ENCODE peak calls at places on chromosomes 13 and 19, in ten cellular contexts. E, B, N, V, D, F, C, A, U and Q are unnamed samples.

GRCh38 chr19:35213678-35214632 is 14.6 kb downstream of the FAM187B start:
- DNase-seq in A (peak), D (no peak), V (peak), U (peak), F (peak), E (peak), N (peak), C (peak), B (no peak), Q (peak)

GRCh38 chr13:30713133-30713532 is 22.2 kb upstream of the ALOX5AP start:
- DNase-seq in V (no peak), A (peak), N (peak), F (peak), U (peak), B (no peak), D (no peak), C (no peak), E (no peak), Q (peak)

GRCh38 chr19:18697680-18698079 is 14.2 kb downstream of the CRTC1 start:
- DNase-seq in V (no peak), U (peak), N (no peak), E (no peak), B (no peak), A (no peak), D (no peak), F (no peak), C (no peak), Q (no peak)

GRCh38 chr13:71522976-71523517 is 344.0 kb downstream of the DACH1 start:
- DNase-seq in A (no peak), V (no peak), N (no peak), E (no peak), F (no peak), D (no peak), B (no peak), U (no peak), C (no peak), Q (no peak)

GRCh38 chr13:89457977-89458376 is 1786.8 kb downstream of the SLITRK5 start:
- DNase-seq in B (no peak), U (no peak), F (peak), E (no peak), A (no peak), C (no peak), N (peak), D (no peak), V (no peak), Q (no peak)

GRCh38 chr19:54937926-54938325 is 9.4 kb downstream of the NLRP7 start:
- DNase-seq in C (no peak), N (no peak), B (no peak), A (no peak), U (no peak), V (no peak), F (no peak), D (no peak), E (no peak), Q (no peak)

GRCh38 chr19:2863818-2864217 is 3.3 kb upstream of the ZNF556 start:
- DNase-seq in U (no peak), A (no peak), E (no peak), D (no peak), N (no peak), B (no peak), C (no peak), F (no peak), V (no peak), Q (no peak)

GRCh38 chr13:86569974-86570373 is 770.8 kb upstream of the SLITRK6 start:
- DNase-seq in E (no peak), B (no peak), D (no peak), U (no peak), A (no peak), C (no peak), F (no peak), V (no peak), N (no peak), Q (no peak)

GRCh38 chr19:42092350-42092749 is 16.4 kb downstream of the ZNF574 start:
- DNase-seq in C (peak), D (no peak), F (no peak), E (no peak), U (no peak), V (no peak), A (no peak), B (peak), N (peak), Q (peak)

GRCh38 chr13:79501538-79502232 is 20.7 kb downstream of the NDFIP2 start:
- DNase-seq in A (no peak), C (no peak), V (no peak), U (no peak), E (no peak), F (peak), D (no peak), N (peak), B (no peak), Q (no peak)

GRCh38 chr19:30479657-30480056 is 107.5 kb downstream of the ZNF536 start:
- DNase-seq in F (no peak), E (no peak), D (no peak), U (no peak), C (no peak), V (no peak), B (no peak), N (no peak), A (no peak), Q (no peak)
- TF ChIP-seq CTCF in F (no peak), E (no peak), D (no peak), U (no peak), C (no peak), V (no peak), B (no peak), N (no peak), A (no peak), Q (no peak)

DNA sequence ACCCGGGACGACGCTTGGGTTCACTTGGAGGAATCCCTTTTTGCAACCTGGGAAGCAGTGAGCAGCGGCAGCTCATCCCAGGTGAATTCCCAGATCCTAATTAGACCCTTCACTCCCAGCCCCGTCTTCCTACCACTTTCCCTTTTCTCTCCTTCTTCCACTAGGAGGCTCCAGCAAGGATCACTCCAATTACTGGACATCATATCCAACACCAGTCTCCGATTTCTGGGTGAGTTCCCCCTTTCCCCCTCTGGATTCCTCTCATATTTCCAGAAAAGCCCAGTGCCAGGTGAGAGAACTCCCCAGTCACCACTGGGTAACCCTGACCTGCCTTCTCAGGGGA is 17.1 kb upstream of the ZSCAN4 start:
- DNase-seq in V (no peak), F (no peak), E (no peak), A (no peak), U (no peak), N (no peak), B (peak), C (no peak), D (peak), Q (peak)
- TF ChIP-seq CTCF in V (no peak), F (peak), E (no peak), A (no peak), U (no peak), N (no peak), B (peak), C (no peak), D (peak), Q (peak)

DNA sequence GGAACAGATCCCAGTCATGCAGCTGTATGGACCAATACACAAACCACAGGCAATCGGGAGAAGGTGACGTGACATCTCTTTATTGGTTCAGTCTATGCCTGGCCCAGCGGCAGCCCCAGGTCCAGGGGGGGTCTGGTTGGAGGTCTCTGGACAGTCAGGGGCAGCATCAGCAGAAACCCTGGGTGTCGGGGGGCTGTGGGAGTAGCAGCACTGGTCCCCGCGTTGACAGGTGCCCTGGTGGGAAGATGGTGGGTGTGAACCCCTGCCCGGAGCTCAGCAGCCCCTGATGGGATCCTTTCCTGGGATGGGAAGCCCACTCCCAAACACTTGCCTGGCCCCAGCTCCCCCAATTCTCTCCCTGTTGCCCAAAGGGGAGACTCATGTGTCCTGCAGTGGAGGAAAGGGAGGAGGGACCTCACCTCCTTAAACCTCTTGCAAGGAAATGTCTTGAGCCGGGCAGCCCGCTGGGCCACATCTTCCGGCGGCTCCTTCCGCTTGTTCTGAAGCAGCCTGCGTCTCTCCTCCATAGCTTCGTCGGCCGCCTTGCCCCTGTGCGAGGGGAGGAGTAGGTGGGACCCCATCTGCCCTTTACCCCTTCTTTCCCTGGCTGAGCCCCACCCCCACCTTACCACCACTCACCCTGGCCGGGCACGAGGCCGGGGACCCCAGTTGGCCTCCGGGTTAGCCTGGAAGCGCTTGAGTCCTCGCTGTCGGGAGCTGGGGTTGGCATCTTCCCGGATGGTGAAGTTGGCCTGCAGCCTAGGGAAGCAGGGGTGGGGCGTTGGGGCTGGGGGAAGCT is 2.4 kb upstream of the LYL1 start:
- DNase-seq in V (no peak), D (no peak), F (no peak), A (no peak), E (no peak), B (no peak), C (no peak), N (no peak), U (peak), Q (no peak)
- TF ChIP-seq CTCF in V (no peak), D (peak), F (no peak), A (no peak), E (no peak), B (no peak), C (no peak), N (no peak), U (no peak), Q (no peak)

GRCh38 chr13:96068729-96069128 is 15.5 kb upstream of the UGGT2 start:
- DNase-seq in F (no peak), V (no peak), U (no peak), C (no peak), D (no peak), E (no peak), B (no peak), N (no peak), A (no peak), Q (no peak)

GRCh38 chr13:96065851-96066250 is 12.7 kb upstream of the UGGT2 start:
- DNase-seq in A (no peak), V (no peak), F (no peak), N (no peak), D (no peak), C (no peak), E (no peak), U (no peak), B (no peak), Q (no peak)
- TF ChIP-seq CTCF in A (no peak), V (no peak), F (no peak), N (no peak), D (no peak), C (no peak), E (no peak), U (no peak), B (no peak), Q (no peak)

DNA sequence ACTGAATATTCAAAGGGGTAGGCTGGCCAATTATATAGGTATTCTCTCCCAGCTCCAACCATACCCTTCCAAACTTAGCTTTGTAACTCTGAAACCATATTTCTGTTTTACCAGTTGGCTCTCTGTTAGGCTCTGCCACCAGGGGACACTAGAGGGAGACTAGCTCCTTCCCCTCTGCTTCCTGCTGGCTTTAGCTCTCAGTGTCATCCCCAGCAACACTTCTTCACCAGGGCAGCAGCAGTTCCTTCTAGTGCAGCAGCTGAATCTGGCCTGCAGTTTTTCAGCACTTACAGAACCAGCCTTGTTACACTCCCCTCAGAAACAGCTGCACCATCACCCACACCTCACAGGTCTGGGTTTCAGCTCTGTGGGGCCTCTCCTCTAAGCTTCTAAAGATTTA is 51.0 kb upstream of the DOCK9 start:
- DNase-seq in U (peak), F (no peak), N (no peak), B (peak), D (peak), A (no peak), C (no peak), E (no peak), V (no peak), Q (peak)
- TF ChIP-seq CTCF in U (no peak), F (peak), N (peak), B (peak), D (peak), A (no peak), C (no peak), E (peak), V (no peak), Q (peak)